ENCODE peak calls at places on chromosomes 11 and 22, in five cellular contexts. One of them, this sample, is unnamed.

GRCh38 chr22:37068859-37069258 is 17.3 kb downstream of the KCTD17 start:
- DNase-seq in K562: no peak
- DNase-seq in H1: peak; percentile 64
- DNase-seq in HepG2: no peak
- DNase-seq in GM12878: no peak
- DNase-seq in this sample: peak; percentile 78

GRCh38 chr22:23065495-23066122 is 4.7 kb upstream of the GNAZ start:
- DNase-seq in H1: no peak
- DNase-seq in GM12878: no peak
- DNase-seq in K562: no peak
- DNase-seq in HepG2: no peak
- DNase-seq in this sample: peak; percentile 4

GRCh38 chr22:46953968-46954755 is 191.7 kb downstream of the TBC1D22A start:
- DNase-seq in GM12878: no peak
- DNase-seq in HepG2: no peak
- DNase-seq in H1: no peak
- DNase-seq in K562: peak; percentile 16
- DNase-seq in this sample: no peak

GRCh38 chr11:13384837-13385417 is 78.1 kb downstream of the BTBD10 start:
- DNase-seq in K562: peak; percentile 30
- DNase-seq in GM12878: peak; percentile 3
- DNase-seq in H1: peak; percentile 15
- DNase-seq in HepG2: peak; percentile 25
- DNase-seq in this sample: peak; percentile 38

GRCh38 chr11:126407682-126408288 is 52.3 kb downstream of the ST3GAL4 start:
- DNase-seq in K562: no peak
- DNase-seq in H1: no peak
- DNase-seq in HepG2: no peak
- DNase-seq in GM12878: no peak
- DNase-seq in this sample: no peak

GRCh38 chr11:2732940-2733628 is 33.3 kb upstream of the KCNQ1OT1 start:
- DNase-seq in GM12878: no peak
- DNase-seq in K562: no peak
- DNase-seq in H1: no peak
- DNase-seq in HepG2: no peak
- DNase-seq in this sample: no peak

GRCh38 chr11:118447423-118447822 is 11.1 kb downstream of the KMT2A start:
- DNase-seq in GM12878: no peak
- DNase-seq in H1: no peak
- DNase-seq in HepG2: no peak
- DNase-seq in K562: no peak
- DNase-seq in this sample: no peak

GRCh38 chr11:112118176-112118575 is 31.5 kb downstream of the SDHD start:
- DNase-seq in K562: no peak
- DNase-seq in GM12878: no peak
- DNase-seq in HepG2: no peak
- DNase-seq in H1: no peak
- DNase-seq in this sample: no peak

GRCh38 chr11:76023408-76024068 is 182.8 kb downstream of the WNT11 start:
- DNase-seq in K562: peak; percentile 39
- DNase-seq in H1: no peak
- DNase-seq in HepG2: no peak
- DNase-seq in GM12878: no peak
- DNase-seq in this sample: no peak

GRCh38 chr11:57324154-57324885 is 432 bp downstream of the TNKS1BP1 start:
- DNase-seq in K562: peak; percentile 59
- DNase-seq in GM12878: no peak
- DNase-seq in H1: no peak
- DNase-seq in HepG2: no peak
- DNase-seq in this sample: peak; percentile 72

GRCh38 chr11:3837793-3838192 is 3.0 kb downstream of the RHOG start:
- DNase-seq in GM12878: no peak
- DNase-seq in HepG2: no peak
- DNase-seq in H1: no peak
- DNase-seq in K562: peak; percentile 80
- DNase-seq in this sample: no peak

GRCh38 chr11:68276864-68277263 is 5.1 kb upstream of the C11orf24 start:
- DNase-seq in H1: no peak
- DNase-seq in GM12878: no peak
- DNase-seq in HepG2: no peak
- DNase-seq in K562: no peak
- DNase-seq in this sample: no peak

GRCh38 chr11:67500818-67501584 is 4.2 kb downstream of the PITPNM1 start:
- DNase-seq in HepG2: no peak
- DNase-seq in GM12878: no peak
- DNase-seq in H1: no peak
- DNase-seq in K562: no peak
- DNase-seq in this sample: no peak

GRCh38 chr11:36594316-36594989 is at the start of gene IFTAP:
- DNase-seq in HepG2: peak; percentile 90
- DNase-seq in H1: peak; percentile 56
- DNase-seq in K562: peak; percentile 78
- DNase-seq in GM12878: no peak
- DNase-seq in this sample: peak; percentile 12

GRCh38 chr11:126647735-126648134 is 292.2 kb downstream of the ST3GAL4 start:
- DNase-seq in K562: no peak
- DNase-seq in H1: no peak
- DNase-seq in HepG2: no peak
- DNase-seq in GM12878: no peak
- DNase-seq in this sample: no peak

GRCh38 chr11:17607083-17607429 is 60.0 kb downstream of the OTOG start:
- DNase-seq in H1: no peak
- DNase-seq in GM12878: no peak
- DNase-seq in K562: no peak
- DNase-seq in HepG2: no peak
- DNase-seq in this sample: no peak

GRCh38 chr11:232783-233565 is 3.2 kb downstream of the SIRT3 start:
- DNase-seq in GM12878: no peak
- DNase-seq in HepG2: no peak
- DNase-seq in H1: no peak
- DNase-seq in K562: no peak
- DNase-seq in this sample: no peak

GRCh38 chr11:30346068-30346688 is 23.3 kb downstream of the ARL14EP start:
- DNase-seq in HepG2: peak; percentile 52
- DNase-seq in K562: peak; percentile 37
- DNase-seq in H1: no peak
- DNase-seq in GM12878: no peak
- DNase-seq in this sample: no peak

GRCh38 chr11:118341749-118342489 is 586 bp downstream of the CD3D start:
- DNase-seq in K562: no peak
- DNase-seq in HepG2: peak; percentile 32
- DNase-seq in H1: no peak
- DNase-seq in GM12878: no peak
- DNase-seq in this sample: no peak

GRCh38 chr22:21025266-21025665 is 7.1 kb downstream of the SLC7A4 start:
- DNase-seq in H1: no peak
- DNase-seq in GM12878: no peak
- DNase-seq in K562: no peak
- DNase-seq in HepG2: no peak
- DNase-seq in this sample: no peak

GRCh38 chr11:82944198-82944597 is 42.7 kb downstream of the DDIAS start:
- DNase-seq in H1: no peak
- DNase-seq in HepG2: no peak
- DNase-seq in GM12878: no peak
- DNase-seq in K562: no peak
- DNase-seq in this sample: no peak

GRCh38 chr11:118338637-118339061 is 3.9 kb downstream of the CD3D start:
- DNase-seq in HepG2: peak; percentile 68
- DNase-seq in H1: no peak
- DNase-seq in K562: peak; percentile 66
- DNase-seq in GM12878: no peak
- DNase-seq in this sample: no peak

GRCh38 chr11:109680127-109680526 is 258.1 kb downstream of the C11orf87 start:
- DNase-seq in GM12878: no peak
- DNase-seq in HepG2: no peak
- DNase-seq in H1: no peak
- DNase-seq in K562: no peak
- DNase-seq in this sample: no peak
- TF ChIP-seq ATF2 in GM12878: no peak
- TF ChIP-seq ATF2 in HepG2: no peak
- TF ChIP-seq ATF2 in H1: no peak
- TF ChIP-seq ATF2 in K562: no peak
- TF ChIP-seq ATF2 in this sample: no peak

DNA sequence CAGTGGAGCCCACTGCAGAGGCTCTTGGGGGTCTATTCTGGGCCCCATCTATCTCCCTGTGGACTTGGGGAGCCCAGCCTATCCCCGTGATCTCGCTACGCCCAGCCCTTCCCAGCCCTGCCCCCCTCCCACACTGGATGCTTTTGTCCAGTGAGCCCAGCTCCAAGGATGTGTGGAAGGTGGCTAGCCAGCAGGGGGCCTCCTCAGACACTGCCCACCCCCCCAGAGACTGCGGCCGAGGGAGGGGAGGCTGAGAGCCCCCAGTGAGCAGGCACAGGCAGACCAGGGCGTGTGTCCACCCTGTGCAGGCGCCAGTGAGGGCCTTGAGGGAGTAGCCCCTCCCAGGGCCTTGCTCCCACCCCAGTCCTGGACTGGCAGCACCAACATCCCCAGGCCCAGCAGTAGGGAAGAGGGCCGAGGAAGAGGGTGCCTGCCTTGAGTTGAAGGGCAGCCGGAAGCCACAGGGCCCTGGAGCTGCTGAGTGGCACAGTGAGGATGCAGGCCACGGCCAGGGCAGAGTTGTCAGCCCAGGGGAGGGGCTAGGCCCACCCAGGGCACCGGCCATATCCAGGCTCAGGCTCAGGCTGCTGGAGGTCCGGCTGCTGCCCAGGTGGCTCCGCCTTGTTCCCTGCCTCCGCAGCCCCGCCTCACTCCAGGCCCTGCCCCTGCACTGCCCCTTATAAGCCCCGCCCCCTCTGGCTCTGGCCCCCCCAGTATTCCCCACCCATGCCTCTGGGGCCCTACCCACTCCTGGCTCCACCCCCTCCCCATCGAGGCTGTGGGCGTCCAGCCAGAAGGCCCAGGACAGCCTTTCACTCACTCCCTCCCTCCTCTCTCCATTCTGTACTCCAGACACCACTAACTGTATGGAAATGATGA is 28.0 kb downstream of the MOB2 start:
- DNase-seq in K562: peak; percentile 86
- DNase-seq in HepG2: no peak
- DNase-seq in H1: peak; percentile 19
- DNase-seq in GM12878: no peak
- DNase-seq in this sample: peak; percentile 53
- TF ChIP-seq USF2 in K562: no peak
- TF ChIP-seq USF2 in HepG2: no peak
- TF ChIP-seq USF2 in H1: no peak
- TF ChIP-seq USF2 in GM12878: no peak
- TF ChIP-seq USF2 in this sample: no peak

GRCh38 chr11:63915961-63916836 is 765 bp downstream of the RCOR2 start:
- DNase-seq in HepG2: peak; percentile 53
- DNase-seq in GM12878: no peak
- DNase-seq in H1: no peak
- DNase-seq in K562: peak; percentile 76
- DNase-seq in this sample: peak; percentile 96

GRCh38 chr11:63917685-63918523 is 940 bp upstream of the RCOR2 start:
- DNase-seq in HepG2: peak; percentile 43
- DNase-seq in K562: peak; percentile 82
- DNase-seq in GM12878: no peak
- DNase-seq in H1: no peak
- DNase-seq in this sample: peak; percentile 89

GRCh38 chr11:63914896-63915681 is 1.9 kb downstream of the RCOR2 start:
- DNase-seq in GM12878: no peak
- DNase-seq in HepG2: no peak
- DNase-seq in K562: no peak
- DNase-seq in H1: no peak
- DNase-seq in this sample: no peak

GRCh38 chr11:63918576-63919171 is 1.7 kb upstream of the RCOR2 start:
- DNase-seq in K562: peak; percentile 42
- DNase-seq in HepG2: no peak
- DNase-seq in GM12878: no peak
- DNase-seq in H1: no peak
- DNase-seq in this sample: peak; percentile 44

DNA sequence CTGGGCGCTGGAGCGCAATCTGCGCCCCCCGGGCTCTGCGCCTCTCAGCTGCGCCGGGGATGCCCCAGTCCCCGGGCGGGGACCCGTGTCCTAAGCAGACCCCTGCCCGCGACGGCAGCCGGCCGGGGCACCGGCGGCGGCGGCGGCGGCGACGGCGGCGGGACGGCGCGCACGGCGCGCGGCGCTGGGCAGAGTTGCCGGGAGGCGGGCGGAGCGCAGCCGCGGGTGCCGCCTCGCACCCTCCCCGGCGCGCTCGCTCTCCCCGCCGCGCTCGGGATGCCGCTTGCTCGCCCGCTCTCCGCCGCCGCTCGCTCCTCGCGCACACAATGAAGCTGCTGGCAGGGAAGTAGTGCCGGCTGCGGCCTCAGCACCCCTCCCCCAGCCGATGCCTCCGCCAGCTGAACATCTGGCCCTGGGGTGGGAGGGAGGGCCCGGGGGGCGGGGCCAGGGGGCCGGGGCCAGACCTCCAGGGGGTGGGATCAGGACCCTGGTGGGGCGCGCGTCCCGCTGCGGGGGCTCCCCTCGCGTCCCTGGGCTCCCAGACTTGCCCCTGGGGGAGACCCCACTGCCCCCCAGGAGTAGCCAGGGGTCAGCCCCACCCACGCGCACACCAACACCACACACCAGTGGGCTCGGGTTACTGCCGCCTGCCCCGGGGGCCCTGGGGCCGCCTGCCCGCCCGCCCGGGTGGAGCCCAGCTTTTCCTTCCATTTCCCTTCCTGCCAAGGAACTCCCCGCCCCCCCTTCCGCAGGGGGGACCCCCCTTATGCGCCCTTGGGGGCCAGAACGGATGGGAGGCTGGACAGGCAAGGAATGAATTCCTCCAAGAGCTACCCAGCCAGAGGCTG is at the start of gene RCOR2:
- DNase-seq in H1: no peak
- DNase-seq in K562: peak; percentile 92
- DNase-seq in GM12878: no peak
- DNase-seq in HepG2: peak; percentile 70
- DNase-seq in this sample: peak; percentile 81
- TF ChIP-seq ATF2 in H1: no peak
- TF ChIP-seq ATF2 in K562: no peak
- TF ChIP-seq ATF2 in GM12878: no peak
- TF ChIP-seq ATF2 in HepG2: no peak
- TF ChIP-seq ATF2 in this sample: no peak

DNA sequence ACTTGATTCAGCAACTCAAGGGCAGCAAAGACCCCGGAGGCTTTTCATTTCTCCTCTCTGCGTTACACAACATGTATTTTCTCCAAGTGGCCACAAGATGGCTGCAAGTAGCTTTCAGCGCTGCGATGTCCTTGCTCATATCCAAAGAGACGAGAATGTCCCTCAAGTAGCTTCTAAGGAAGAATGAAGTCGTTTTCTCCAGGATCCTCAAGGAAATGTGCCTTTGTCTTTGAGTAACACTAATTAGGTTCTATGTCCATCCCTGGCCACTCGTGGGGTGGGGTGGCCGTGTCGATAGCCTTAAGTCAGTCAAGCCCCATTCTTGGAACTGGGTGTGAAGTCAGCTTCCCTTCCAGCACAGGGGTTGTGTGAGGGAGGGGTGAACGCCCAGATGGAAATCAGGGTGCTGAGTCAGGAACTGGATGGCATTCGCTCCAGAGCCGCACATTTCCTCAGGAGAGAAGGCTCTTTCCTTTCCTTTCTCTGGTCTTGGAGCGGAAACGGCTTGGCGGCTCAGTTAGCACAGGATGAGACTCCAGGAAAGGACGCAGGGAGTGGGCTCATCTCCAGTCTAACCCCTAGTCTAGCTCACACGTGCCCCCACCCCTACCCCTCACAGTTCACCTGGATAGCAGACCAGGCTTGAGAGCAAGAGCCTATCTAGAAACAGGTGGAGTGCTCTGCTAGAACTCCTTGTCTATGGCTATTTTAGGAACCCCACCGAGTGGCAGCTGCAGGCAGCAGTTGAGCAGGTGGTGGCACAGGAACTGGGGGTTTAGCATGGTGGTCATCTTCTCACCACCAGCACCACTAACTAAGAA is 44.3 kb downstream of the NNMT start:
- DNase-seq in K562: peak; percentile 63
- DNase-seq in H1: no peak
- DNase-seq in GM12878: no peak
- DNase-seq in HepG2: peak; percentile 30
- DNase-seq in this sample: peak; percentile 41
- TF ChIP-seq USF2 in K562: no peak
- TF ChIP-seq USF2 in H1: no peak
- TF ChIP-seq USF2 in GM12878: no peak
- TF ChIP-seq USF2 in HepG2: no peak
- TF ChIP-seq USF2 in this sample: no peak

This sample was measured in WTC11.